ENCODE peak calls at places on chromosomes 2 and 18, in ten cellular contexts. J is cardiac fibroblast; G is AG04450; C is progenitor cell of endocrine pancreas; U is fibroblast of mammary gland; V is ascending aorta; D is left lung; W is mammary epithelial cell; Z is CD4-positive, alpha-beta T cell; Y is cardiac muscle cell. O is an unnamed sample.

GRCh38 chr18:79554945-79555645 is 124.5 kb upstream of the CTDP1 start:
- DNase-seq in J (no peak), G (no peak), C (no peak), U (no peak), V (peak), D (peak), W (no peak), Z (no peak), Y (no peak), O (peak)

GRCh38 chr2:88059979-88060906 is 4.7 kb upstream of the KRCC1 start:
- DNase-seq in J (peak), G (no peak), C (no peak), U (peak), V (no peak), D (no peak), W (peak), Z (peak), Y (peak), O (no peak)

GRCh38 chr18:28152354-28152753 is 24.6 kb downstream of the CDH2 start:
- DNase-seq in J (no peak), G (no peak), C (no peak), U (no peak), V (no peak), D (no peak), W (no peak), Z (no peak), Y (no peak), O (no peak)

GRCh38 chr2:28895189-28895893 is 874 bp downstream of the WDR43 start:
- DNase-seq in J (peak), G (no peak), C (no peak), U (peak), V (peak), D (no peak), W (peak), Z (peak), Y (peak), O (peak)

GRCh38 chr2:175595139-175595538 is 406.9 kb downstream of the LNPK start:
- DNase-seq in J (no peak), G (no peak), C (no peak), U (no peak), V (no peak), D (no peak), W (no peak), Z (no peak), Y (no peak), O (no peak)

GRCh38 chr18:58097127-58097906 is 53.3 kb downstream of the NEDD4L start:
- DNase-seq in J (peak), G (no peak), C (no peak), U (no peak), V (no peak), D (no peak), W (no peak), Z (no peak), Y (no peak), O (no peak)

GRCh38 chr2:127194447-127194846 is 25.7 kb downstream of the CYP27C1 start:
- DNase-seq in J (no peak), G (no peak), C (no peak), U (no peak), V (no peak), D (no peak), W (no peak), Z (no peak), Y (no peak), O (no peak)

GRCh38 chr2:207528980-207529329 is 807 bp upstream of the CREB1 start:
- DNase-seq in J (peak), G (no peak), C (no peak), U (peak), V (peak), D (no peak), W (peak), Z (peak), Y (no peak), O (peak)

GRCh38 chr18:57433492-57434176 is 1.5 kb upstream of the ONECUT2 start:
- DNase-seq in J (no peak), G (no peak), C (no peak), U (no peak), V (no peak), D (no peak), W (no peak), Z (no peak), Y (no peak), O (no peak)

GRCh38 chr18:79383388-79384056 is 12.2 kb upstream of the NFATC1 start:
- DNase-seq in J (no peak), G (no peak), C (no peak), U (no peak), V (no peak), D (peak), W (no peak), Z (no peak), Y (no peak), O (no peak)

GRCh38 chr2:68103656-68104055 is 40.9 kb upstream of the C1D start:
- DNase-seq in J (no peak), G (no peak), C (no peak), U (peak), V (no peak), D (no peak), W (no peak), Z (no peak), Y (no peak), O (no peak)

GRCh38 chr18:67194886-67195285 is 321.6 kb downstream of the DSEL start:
- DNase-seq in J (no peak), G (no peak), C (no peak), U (no peak), V (no peak), D (no peak), W (no peak), Z (no peak), Y (no peak), O (no peak)

GRCh38 chr2:54208364-54209240 is 47.4 kb downstream of the TSPYL6 start:
- DNase-seq in J (peak), G (peak), C (no peak), U (peak), V (no peak), D (no peak), W (no peak), Z (no peak), Y (no peak), O (no peak)

GRCh38 chr18:44801796-44802195 is 121.1 kb downstream of the SETBP1 start:
- DNase-seq in J (no peak), G (no peak), C (no peak), U (no peak), V (no peak), D (no peak), W (no peak), Z (no peak), Y (no peak), O (no peak)

GRCh38 chr2:54897420-54898310 is 152.6 kb downstream of the RTN4 start:
- DNase-seq in J (no peak), G (no peak), C (no peak), U (no peak), V (no peak), D (no peak), W (no peak), Z (peak), Y (no peak), O (no peak)

GRCh38 chr2:168894101-168894500 is 3.9 kb upstream of the SPC25 start:
- DNase-seq in J (no peak), G (no peak), C (no peak), U (no peak), V (no peak), D (no peak), W (no peak), Z (no peak), Y (no peak), O (no peak)

GRCh38 chr2:236857781-236858180 is 227.9 kb upstream of the COPS8 start:
- DNase-seq in J (no peak), G (no peak), C (no peak), U (no peak), V (peak), D (no peak), W (no peak), Z (no peak), Y (no peak), O (no peak)

GRCh38 chr2:150612957-150613710 is 125.7 kb upstream of the RND3 start:
- DNase-seq in J (peak), G (no peak), C (no peak), U (no peak), V (no peak), D (no peak), W (peak), Z (no peak), Y (no peak), O (no peak)

GRCh38 chr2:233814063-233814435 is 35.9 kb downstream of the MROH2A start:
- DNase-seq in J (no peak), G (no peak), C (no peak), U (peak), V (no peak), D (no peak), W (no peak), Z (no peak), Y (no peak), O (no peak)

GRCh38 chr2:152573168-152573567 is 144.1 kb downstream of the PRPF40A start:
- DNase-seq in J (peak), G (no peak), C (no peak), U (peak), V (no peak), D (no peak), W (peak), Z (no peak), Y (no peak), O (peak)

GRCh38 chr2:109457811-109458210 is 156.0 kb downstream of the SEPTIN10 start:
- DNase-seq in J (no peak), G (no peak), C (no peak), U (no peak), V (peak), D (no peak), W (no peak), Z (no peak), Y (no peak), O (peak)

GRCh38 chr2:118090387-118091139 is 2.3 kb downstream of the INSIG2 start:
- DNase-seq in J (no peak), G (no peak), C (no peak), U (no peak), V (no peak), D (no peak), W (no peak), Z (no peak), Y (no peak), O (no peak)

GRCh38 chr2:118089015-118089800 is 937 bp downstream of the INSIG2 start:
- DNase-seq in J (peak), G (no peak), C (no peak), U (peak), V (no peak), D (peak), W (peak), Z (peak), Y (peak), O (no peak)

GRCh38 chr2:118086024-118086633 is 2.1 kb upstream of the INSIG2 start:
- DNase-seq in J (no peak), G (no peak), C (no peak), U (no peak), V (no peak), D (no peak), W (no peak), Z (no peak), Y (no peak), O (no peak)

GRCh38 chr2:118091140-118091478 is 2.8 kb downstream of the INSIG2 start:
- DNase-seq in J (no peak), G (no peak), C (no peak), U (no peak), V (no peak), D (no peak), W (no peak), Z (no peak), Y (no peak), O (no peak)

GRCh38 chr2:118088051-118089014 is at the start of gene INSIG2:
- DNase-seq in J (peak), G (peak), C (peak), U (peak), V (peak), D (peak), W (peak), Z (peak), Y (peak), O (peak)
- TF ChIP-seq CTCF in J (peak), G (peak), C (no peak), U (no peak), V (no peak), D (no peak), W (peak), Z (no peak), Y (no peak), O (no peak)

DNA sequence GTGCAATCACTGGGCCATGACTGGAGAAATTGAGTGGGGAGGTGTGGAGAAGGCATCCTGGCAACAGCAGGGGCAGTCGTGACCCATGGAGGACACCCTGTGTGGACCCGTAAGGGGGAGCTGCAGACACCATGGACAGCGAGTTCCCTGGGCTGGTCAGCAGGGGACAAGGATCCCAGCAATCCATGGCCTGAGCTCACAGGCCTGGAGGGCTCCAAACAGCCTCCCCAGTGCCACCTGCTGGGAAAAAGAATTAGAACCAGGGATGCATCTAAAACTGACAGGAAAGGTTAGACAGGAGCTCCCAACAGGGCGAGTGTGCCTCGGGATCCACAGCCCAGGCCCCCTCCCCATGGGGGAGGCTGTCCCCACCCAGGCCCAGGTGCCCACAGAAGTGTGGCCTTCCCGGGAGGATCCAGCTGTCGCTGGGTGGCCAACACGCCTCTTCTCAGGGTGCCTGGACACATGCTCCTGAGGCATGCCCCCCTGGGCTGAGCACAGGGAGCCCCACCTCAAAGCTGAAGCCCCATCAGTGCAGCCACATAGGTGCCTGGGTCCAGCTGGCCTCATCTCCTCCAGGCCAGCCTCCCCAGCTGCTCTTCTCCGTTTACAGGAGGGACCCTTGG is 20.5 kb upstream of the KIF1A start:
- DNase-seq in J (peak), G (peak), C (peak), U (peak), V (no peak), D (no peak), W (peak), Z (no peak), Y (peak), O (no peak)
- TF ChIP-seq CTCF in J (peak), G (peak), C (peak), U (peak), V (peak), D (peak), W (peak), Z (peak), Y (peak), O (no peak)

DNA sequence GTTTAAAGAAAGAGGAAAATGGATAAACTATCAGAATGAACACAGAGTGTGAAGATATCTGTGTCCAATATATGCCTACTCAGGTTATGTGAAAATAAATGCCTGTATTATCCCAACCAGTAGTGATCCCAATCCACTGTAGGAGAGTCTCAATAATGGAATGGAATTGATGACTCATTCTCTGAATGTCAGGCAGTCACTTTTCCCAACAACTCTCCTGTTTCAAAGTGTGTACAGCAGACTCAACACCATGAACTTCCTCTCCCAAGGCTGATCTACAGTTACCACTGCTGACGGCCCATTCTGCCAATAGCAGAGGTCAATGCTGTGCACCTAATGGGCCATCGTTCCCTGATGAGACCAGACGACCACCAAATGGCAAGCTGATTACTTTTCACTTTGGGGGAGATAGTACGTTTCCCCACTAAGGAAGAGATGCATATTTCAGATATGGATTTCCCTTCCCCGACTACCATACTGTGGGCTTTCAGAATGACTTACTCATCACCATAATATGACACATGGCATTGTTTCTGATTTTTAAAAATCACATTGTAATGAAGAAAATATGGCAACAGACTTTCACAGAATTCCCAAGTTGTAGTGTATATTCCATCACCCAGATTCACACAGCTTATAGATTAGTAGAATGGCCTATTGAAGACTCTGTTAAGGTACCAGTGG is 601.7 kb upstream of the VRK2 start:
- DNase-seq in J (no peak), G (no peak), C (no peak), U (peak), V (no peak), D (no peak), W (no peak), Z (no peak), Y (no peak), O (no peak)
- TF ChIP-seq CTCF in J (no peak), G (no peak), C (no peak), U (no peak), V (no peak), D (no peak), W (no peak), Z (no peak), Y (no peak), O (no peak)

DNA sequence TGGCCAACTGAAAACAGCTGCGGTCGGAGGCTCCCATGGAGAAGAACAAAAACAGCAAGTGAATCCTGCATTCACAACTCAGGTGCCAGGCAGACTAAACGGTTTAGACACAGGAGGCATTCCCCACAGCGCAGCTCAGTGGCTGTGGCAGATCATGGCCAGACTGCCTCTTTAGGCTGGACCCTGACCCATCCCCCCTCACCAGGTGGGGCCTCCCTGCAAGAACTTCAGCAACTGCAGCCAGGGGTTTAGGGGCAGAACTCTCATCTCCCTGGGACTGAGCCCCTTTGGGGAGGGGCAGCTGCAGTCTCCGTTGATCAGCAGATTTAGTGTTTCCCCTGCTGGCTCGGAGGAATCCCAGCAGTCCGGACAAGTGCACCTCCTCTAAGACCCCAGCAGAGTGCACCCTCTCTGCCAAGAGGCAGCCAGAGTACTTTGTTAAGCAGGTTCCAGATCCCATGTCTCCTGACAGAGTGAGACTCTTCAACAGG is 346.7 kb downstream of the SS18 start:
- DNase-seq in J (no peak), G (no peak), C (no peak), U (no peak), V (no peak), D (no peak), W (no peak), Z (no peak), Y (peak), O (no peak)
- TF ChIP-seq CTCF in J (no peak), G (no peak), C (no peak), U (no peak), V (no peak), D (no peak), W (no peak), Z (no peak), Y (no peak), O (no peak)

DNA sequence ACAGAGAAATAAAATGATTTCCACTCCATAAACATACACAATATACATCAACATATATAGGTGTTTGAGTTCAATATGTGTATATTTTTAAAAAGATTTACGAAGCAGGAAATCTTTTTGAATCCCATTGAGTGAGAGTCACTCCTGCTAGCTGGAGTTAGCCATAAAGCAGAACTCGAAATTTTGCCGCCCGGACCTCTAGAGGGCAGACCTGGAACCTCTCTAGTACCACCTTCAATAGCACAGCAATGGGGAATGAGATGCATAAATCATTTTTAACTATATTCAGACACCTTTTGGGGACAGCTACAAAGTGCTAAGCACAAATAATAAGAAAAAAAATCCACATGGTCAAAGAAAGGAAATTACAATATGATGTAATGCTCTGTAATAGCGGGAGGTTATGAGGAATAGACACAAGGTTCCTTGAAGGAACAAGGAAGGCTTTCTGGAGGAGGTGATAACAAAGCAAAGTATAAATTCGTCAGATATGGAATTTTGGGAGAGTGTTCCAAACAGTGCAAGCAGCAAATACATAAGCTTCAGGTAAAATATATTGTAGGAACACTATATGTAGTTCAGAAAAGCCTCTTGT is 533.4 kb downstream of the ERBB4 start:
- DNase-seq in J (peak), G (no peak), C (no peak), U (peak), V (no peak), D (no peak), W (peak), Z (no peak), Y (peak), O (no peak)
- TF ChIP-seq CTCF in J (peak), G (peak), C (peak), U (peak), V (peak), D (no peak), W (peak), Z (no peak), Y (peak), O (peak)

DNA sequence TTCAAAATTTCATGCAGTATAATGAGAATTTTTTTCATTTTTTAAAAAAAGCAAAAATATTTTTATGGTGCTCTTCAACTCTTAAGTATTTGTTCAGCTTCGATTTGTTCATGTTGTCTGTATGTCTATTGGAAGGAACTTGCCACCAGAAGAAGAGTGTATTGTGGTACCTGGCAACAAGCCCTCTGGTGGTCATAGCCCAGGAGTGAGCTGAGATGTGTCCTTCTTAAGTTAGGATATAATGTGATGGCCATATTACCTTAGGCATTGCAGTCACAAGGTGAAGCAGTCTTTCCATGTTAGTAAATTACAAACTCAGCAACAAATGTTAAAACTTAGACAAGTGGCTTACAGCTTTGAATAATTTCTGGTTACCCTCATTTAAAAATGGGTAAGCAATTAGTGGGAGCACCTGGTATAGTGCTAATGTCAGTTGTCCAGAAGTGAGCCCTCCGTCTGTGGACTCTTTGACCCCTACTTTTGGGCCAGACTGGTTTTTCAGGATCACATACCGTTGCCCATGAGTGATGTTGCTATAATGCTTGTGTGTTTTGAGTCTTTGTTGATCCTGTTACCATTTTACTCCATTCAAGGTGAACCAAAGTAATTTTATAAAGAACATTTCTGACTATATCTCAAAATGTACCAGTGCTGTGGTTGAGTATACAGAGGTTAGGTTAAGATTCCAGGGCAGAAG is 57.4 kb downstream of the MYO1B start:
- DNase-seq in J (no peak), G (no peak), C (no peak), U (peak), V (no peak), D (no peak), W (peak), Z (no peak), Y (peak), O (no peak)
- TF ChIP-seq CTCF in J (no peak), G (peak), C (peak), U (peak), V (no peak), D (no peak), W (peak), Z (no peak), Y (peak), O (no peak)

DNA sequence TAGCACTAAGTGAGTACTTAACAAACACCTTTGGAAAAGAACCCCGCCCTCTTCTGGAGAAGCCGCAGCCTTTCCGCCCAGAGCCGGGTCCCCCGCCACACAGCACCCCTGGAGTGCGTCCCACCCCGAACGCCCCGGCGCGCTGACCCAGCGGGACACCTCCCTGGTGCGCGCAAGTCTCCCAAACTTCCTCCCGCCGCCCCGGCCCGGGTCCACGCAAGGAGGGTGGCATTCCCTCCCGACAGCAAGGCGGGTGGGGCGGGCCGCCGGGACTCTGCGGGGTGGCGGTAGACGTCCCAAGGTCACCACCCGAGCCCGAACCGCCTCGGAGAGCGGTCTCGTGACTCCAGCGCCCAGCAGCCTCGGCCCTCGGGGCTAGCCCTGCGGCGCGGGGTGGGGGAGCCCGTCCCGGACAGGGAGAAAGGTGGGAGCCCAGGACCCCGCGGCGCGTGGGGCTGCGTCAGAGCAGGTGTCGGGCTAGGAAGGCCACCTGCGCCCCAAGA is 598 bp downstream of the CCDC93 start:
- DNase-seq in J (no peak), G (no peak), C (peak), U (no peak), V (peak), D (peak), W (peak), Z (peak), Y (peak), O (peak)
- TF ChIP-seq CTCF in J (no peak), G (peak), C (peak), U (no peak), V (no peak), D (no peak), W (peak), Z (no peak), Y (no peak), O (no peak)

O was measured in CD14-positive monocyte.